ENCODE peak calls at places on chromosomes 4 and X, in five cellular contexts. One of them, this sample, is unnamed.

GRCh38 chr4:159071178-159071968 is 31.5 kb upstream of the RAPGEF2 start:
- DNase-seq in mesenteric fat pad: no peak
- DNase-seq in lower leg skin: no peak
- DNase-seq in hepatic stellate cell: peak; percentile 14
- DNase-seq in lung: no peak
- DNase-seq in this sample: no peak

GRCh38 chrX:153685751-153686676 is 1.7 kb upstream of the SLC6A8 start:
- DNase-seq in mesenteric fat pad: no peak
- DNase-seq in lower leg skin: no peak
- DNase-seq in hepatic stellate cell: no peak
- DNase-seq in lung: no peak
- DNase-seq in this sample: no peak

GRCh38 chr4:173135241-173135847 is 33.3 kb upstream of the GALNT7 start:
- DNase-seq in mesenteric fat pad: no peak
- DNase-seq in lower leg skin: no peak
- DNase-seq in hepatic stellate cell: no peak
- DNase-seq in lung: no peak
- DNase-seq in this sample: no peak

GRCh38 chrX:84240848-84241565 is 53.0 kb upstream of the RPS6KA6 start:
- DNase-seq in mesenteric fat pad: no peak
- DNase-seq in lower leg skin: no peak
- DNase-seq in hepatic stellate cell: no peak
- DNase-seq in lung: no peak
- DNase-seq in this sample: no peak

GRCh38 chr4:158796370-158797140 is 27.7 kb downstream of the FNIP2 start:
- DNase-seq in mesenteric fat pad: no peak
- DNase-seq in lower leg skin: no peak
- DNase-seq in hepatic stellate cell: no peak
- DNase-seq in lung: no peak
- DNase-seq in this sample: no peak

GRCh38 chrX:40380649-40381488 is 199.9 kb upstream of the ATP6AP2 start:
- DNase-seq in mesenteric fat pad: no peak
- DNase-seq in lower leg skin: no peak
- DNase-seq in hepatic stellate cell: no peak
- DNase-seq in lung: no peak
- DNase-seq in this sample: no peak

GRCh38 chr4:116361782-116362181 is 723.6 kb downstream of the TRAM1L1 start:
- DNase-seq in mesenteric fat pad: no peak
- DNase-seq in lower leg skin: peak; percentile 84
- DNase-seq in hepatic stellate cell: no peak
- DNase-seq in lung: no peak
- DNase-seq in this sample: no peak

GRCh38 chr4:173924561-173924960 is 358.9 kb downstream of the FBXO8 start:
- DNase-seq in mesenteric fat pad: no peak
- DNase-seq in lower leg skin: no peak
- DNase-seq in hepatic stellate cell: no peak
- DNase-seq in lung: no peak
- DNase-seq in this sample: no peak

GRCh38 chr4:143178923-143179322 is 5.8 kb upstream of the USP38 start:
- DNase-seq in mesenteric fat pad: no peak
- DNase-seq in lower leg skin: no peak
- DNase-seq in hepatic stellate cell: no peak
- DNase-seq in lung: no peak
- DNase-seq in this sample: no peak

GRCh38 chrX:83260288-83260687 is 247.8 kb upstream of the POU3F4 start:
- DNase-seq in mesenteric fat pad: no peak
- DNase-seq in lower leg skin: no peak
- DNase-seq in hepatic stellate cell: no peak
- DNase-seq in lung: no peak
- DNase-seq in this sample: no peak

GRCh38 chrX:124223524-124223923 is 108.9 kb upstream of the TEX13D start:
- DNase-seq in mesenteric fat pad: no peak
- DNase-seq in lower leg skin: no peak
- DNase-seq in hepatic stellate cell: no peak
- DNase-seq in lung: no peak
- DNase-seq in this sample: no peak

GRCh38 chrX:54481751-54482150 is 14.3 kb downstream of the FGD1 start:
- DNase-seq in mesenteric fat pad: no peak
- DNase-seq in lower leg skin: no peak
- DNase-seq in hepatic stellate cell: no peak
- DNase-seq in lung: no peak
- DNase-seq in this sample: no peak

GRCh38 chr4:80386281-80386886 is 50.9 kb downstream of the CFAP299 start:
- DNase-seq in mesenteric fat pad: no peak
- DNase-seq in lower leg skin: no peak
- DNase-seq in hepatic stellate cell: no peak
- DNase-seq in lung: no peak
- DNase-seq in this sample: no peak

GRCh38 chr4:2469192-2469984 is 482 bp downstream of the RNF4 start:
- DNase-seq in mesenteric fat pad: no peak
- DNase-seq in lower leg skin: peak; percentile 91
- DNase-seq in hepatic stellate cell: peak; percentile 59
- DNase-seq in lung: peak; percentile 56
- DNase-seq in this sample: peak; percentile 2

GRCh38 chrX:1767026-1767425 is 152.2 kb downstream of the ASMT start:
- DNase-seq in mesenteric fat pad: no peak
- DNase-seq in lower leg skin: no peak
- DNase-seq in hepatic stellate cell: no peak
- DNase-seq in lung: no peak
- DNase-seq in this sample: no peak

GRCh38 chrX:40893251-40893910 is 158.0 kb upstream of the MED14 start:
- DNase-seq in mesenteric fat pad: no peak
- DNase-seq in lower leg skin: no peak
- DNase-seq in hepatic stellate cell: no peak
- DNase-seq in lung: no peak
- DNase-seq in this sample: no peak

GRCh38 chr4:105061136-105061696 is 85.5 kb upstream of the TET2 start:
- DNase-seq in mesenteric fat pad: no peak
- DNase-seq in lower leg skin: no peak
- DNase-seq in hepatic stellate cell: no peak
- DNase-seq in lung: no peak
- DNase-seq in this sample: no peak

GRCh38 chr4:173121044-173121685 is 47.4 kb upstream of the GALNT7 start:
- DNase-seq in mesenteric fat pad: no peak
- DNase-seq in lower leg skin: no peak
- DNase-seq in hepatic stellate cell: peak; percentile 13
- DNase-seq in lung: peak; percentile 36
- DNase-seq in this sample: no peak

GRCh38 chrX:70262952-70263567 is 3.1 kb upstream of the P2RY4 start:
- DNase-seq in mesenteric fat pad: no peak
- DNase-seq in lower leg skin: no peak
- DNase-seq in hepatic stellate cell: peak; percentile 27
- DNase-seq in lung: no peak
- DNase-seq in this sample: peak; percentile 23

GRCh38 chr4:104451573-104451972 is 43.1 kb downstream of the CXXC4 start:
- DNase-seq in mesenteric fat pad: no peak
- DNase-seq in lower leg skin: no peak
- DNase-seq in hepatic stellate cell: no peak
- DNase-seq in lung: no peak
- DNase-seq in this sample: no peak

GRCh38 chr4:85228264-85228663 is 246.7 kb upstream of the ARHGAP24 start:
- DNase-seq in mesenteric fat pad: no peak
- DNase-seq in lower leg skin: no peak
- DNase-seq in hepatic stellate cell: no peak
- DNase-seq in lung: no peak
- DNase-seq in this sample: no peak

GRCh38 chr4:128322986-128323385 is 35.4 kb upstream of the PGRMC2 start:
- DNase-seq in mesenteric fat pad: no peak
- DNase-seq in lower leg skin: no peak
- DNase-seq in hepatic stellate cell: no peak
- DNase-seq in lung: no peak
- DNase-seq in this sample: no peak

GRCh38 chr4:27366424-27366823 is 505.8 kb downstream of the STIM2 start:
- DNase-seq in mesenteric fat pad: no peak
- DNase-seq in lower leg skin: no peak
- DNase-seq in hepatic stellate cell: no peak
- DNase-seq in lung: no peak
- DNase-seq in this sample: no peak

GRCh38 chrX:136146614-136147319 is 566 bp upstream of the FHL1 start:
- DNase-seq in mesenteric fat pad: no peak
- DNase-seq in lower leg skin: no peak
- DNase-seq in hepatic stellate cell: no peak
- DNase-seq in lung: no peak
- DNase-seq in this sample: no peak

GRCh38 chr4:183099537-183100297 is 660 bp downstream of the WWC2 start:
- DNase-seq in mesenteric fat pad: no peak
- DNase-seq in lower leg skin: peak; percentile 88
- DNase-seq in hepatic stellate cell: peak; percentile 48
- DNase-seq in lung: peak; percentile 34
- DNase-seq in this sample: no peak

GRCh38 chrX:108209006-108209554 is 117.5 kb downstream of the ATG4A start:
- DNase-seq in mesenteric fat pad: no peak
- DNase-seq in lower leg skin: no peak
- DNase-seq in hepatic stellate cell: no peak
- DNase-seq in lung: no peak
- DNase-seq in this sample: no peak

GRCh38 chr4:4613641-4614286 is 71.9 kb upstream of the STX18 start:
- DNase-seq in mesenteric fat pad: no peak
- DNase-seq in lower leg skin: peak; percentile 49
- DNase-seq in hepatic stellate cell: no peak
- DNase-seq in lung: no peak
- DNase-seq in this sample: no peak

GRCh38 chrX:20481632-20482031 is 214.9 kb upstream of the RPS6KA3 start:
- DNase-seq in mesenteric fat pad: no peak
- DNase-seq in lower leg skin: no peak
- DNase-seq in hepatic stellate cell: no peak
- DNase-seq in lung: no peak
- DNase-seq in this sample: no peak

GRCh38 chrX:118862086-118862485 is 38.5 kb downstream of the ZCCHC12 start:
- DNase-seq in mesenteric fat pad: no peak
- DNase-seq in lower leg skin: no peak
- DNase-seq in hepatic stellate cell: no peak
- DNase-seq in lung: no peak
- DNase-seq in this sample: no peak

GRCh38 chr4:155419266-155419665 is 42.5 kb upstream of the MAP9 start:
- DNase-seq in mesenteric fat pad: no peak
- DNase-seq in lower leg skin: no peak
- DNase-seq in hepatic stellate cell: no peak
- DNase-seq in lung: no peak
- DNase-seq in this sample: no peak

GRCh38 chr4:170853422-170854021 is 763.8 kb upstream of the AADAT start:
- DNase-seq in mesenteric fat pad: no peak
- DNase-seq in lower leg skin: no peak
- DNase-seq in hepatic stellate cell: no peak
- DNase-seq in lung: peak; percentile 32
- DNase-seq in this sample: no peak

GRCh38 chr4:121711263-121712000 is 14.7 kb upstream of the ANXA5 start:
- DNase-seq in mesenteric fat pad: peak; percentile 93
- DNase-seq in lower leg skin: peak; percentile 96
- DNase-seq in hepatic stellate cell: peak; percentile 81
- DNase-seq in lung: peak; percentile 73
- DNase-seq in this sample: no peak

GRCh38 chr4:186904104-186904503 is 180.4 kb upstream of the FAT1 start:
- DNase-seq in mesenteric fat pad: no peak
- DNase-seq in lower leg skin: no peak
- DNase-seq in hepatic stellate cell: peak; percentile 82
- DNase-seq in lung: no peak
- DNase-seq in this sample: no peak

GRCh38 chr4:112312610-112313239 is 15.6 kb downstream of the ALPK1 start:
- DNase-seq in mesenteric fat pad: no peak
- DNase-seq in lower leg skin: no peak
- DNase-seq in hepatic stellate cell: no peak
- DNase-seq in lung: no peak
- DNase-seq in this sample: no peak